ENCODE peak calls at places on chromosomes 4 and X, in eight cellular contexts. P is cardiac muscle cell, C is bronchial epithelial cell, G is cardiac fibroblast, K is foreskin fibroblast, Q is adrenal gland, X is endodermal cell, A is GM06990. V is an unnamed sample.

GRCh38 chr4:71184195-71184781 is 154.5 kb upstream of the SLC4A4 start:
- DNase-seq in X (peak; percentile 68), G (peak; percentile 69), C (peak; percentile 65), K (peak; percentile 58), Q (peak; percentile 33), A (peak; percentile 9), P (peak; percentile 70), V (peak; percentile 42)

GRCh38 chr4:24956763-24957162 is 43.9 kb upstream of the CCDC149 start:
- DNase-seq in X (no peak), A (no peak), P (no peak), Q (no peak), G (no peak), K (no peak), C (no peak), V (no peak)

GRCh38 chrX:19883878-19884277 is 3.5 kb downstream of the SH3KBP1 start:
- DNase-seq in K (no peak), A (peak; percentile 66), Q (no peak), C (peak; percentile 63), G (no peak), X (no peak), P (no peak), V (no peak)

GRCh38 chrX:136627381-136627780 is 20.6 kb upstream of the CD40LG start:
- DNase-seq in C (no peak), K (no peak), P (no peak), Q (no peak), A (no peak), X (no peak), G (no peak), V (no peak)

GRCh38 chrX:108439961-108440696 is 491 bp downstream of the COL4A5 start:
- DNase-seq in K (peak; percentile 48), P (peak; percentile 41), G (peak; percentile 37), X (peak; percentile 70), Q (peak; percentile 15), A (peak; percentile 15), C (no peak), V (no peak)

GRCh38 chrX:43836435-43837184 is 45.6 kb downstream of the MAOB start:
- DNase-seq in X (no peak), P (peak; percentile 40), K (peak; percentile 30), G (peak; percentile 42), Q (no peak), C (peak; percentile 36), A (peak; percentile 2), V (peak; percentile 3)

GRCh38 chr4:131411393-131411792 is 1737.7 kb upstream of the PCDH10 start:
- DNase-seq in X (no peak), K (no peak), G (no peak), P (no peak), C (no peak), A (no peak), Q (no peak), V (no peak)

GRCh38 chr4:119087121-119087520 is 48.5 kb upstream of the MYOZ2 start:
- DNase-seq in Q (no peak), C (peak; percentile 29), P (peak; percentile 34), K (peak; percentile 55), X (no peak), G (peak; percentile 37), A (no peak), V (no peak)

GRCh38 chrX:148499638-148500427 is 584 bp upstream of the AFF2 start:
- DNase-seq in A (peak; percentile 1), K (no peak), P (no peak), G (no peak), X (peak; percentile 53), C (no peak), Q (no peak), V (no peak)

GRCh38 chrX:2320580-2321327 is 180.0 kb downstream of the DHRSX start:
- DNase-seq in Q (peak; percentile 31), K (peak; percentile 92), C (peak; percentile 81), P (peak; percentile 85), G (peak; percentile 46), X (no peak), A (no peak), V (peak; percentile 13)

DNA sequence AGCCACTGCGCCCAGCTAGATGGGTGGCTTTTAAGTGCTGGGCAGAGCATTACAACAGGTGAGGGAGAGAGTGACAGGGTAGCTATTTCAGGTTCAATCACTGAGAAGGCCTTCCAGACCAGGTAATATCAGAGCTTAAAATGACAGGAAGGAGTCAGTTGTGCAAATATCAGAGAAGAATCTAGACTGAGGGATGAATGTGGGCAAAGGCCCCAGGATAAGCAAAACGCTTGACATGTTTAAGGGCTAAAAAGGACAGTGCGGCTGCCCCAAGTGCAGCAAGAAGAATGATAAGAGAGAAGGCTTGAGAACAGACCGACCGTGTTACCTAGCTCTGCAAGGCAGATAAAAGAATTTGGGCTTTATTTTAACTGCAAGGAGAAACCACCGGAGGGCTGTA is 18.6 kb downstream of the AADAT start:
- DNase-seq in P (no peak), Q (no peak), X (no peak), C (no peak), A (no peak), K (no peak), G (no peak), V (no peak)
- TF ChIP-seq CTCF in P (no peak), Q (no peak), X (no peak), C (no peak), A (no peak), K (no peak), G (no peak), V (no peak)

GRCh38 chr4:143399113-143399949 is 62.7 kb downstream of the GAB1 start:
- DNase-seq in X (no peak), A (no peak), P (peak; percentile 38), C (peak; percentile 53), G (peak; percentile 62), K (peak; percentile 55), Q (no peak), V (peak; percentile 49)
- TF ChIP-seq CTCF in X (peak; percentile 87), A (peak; percentile 66), P (peak; percentile 73), C (peak; percentile 64), G (peak; percentile 73), K (peak; percentile 68), Q (peak; percentile 52), V (peak; percentile 90)

GRCh38 chr4:168028970-168029610 is 63.2 kb upstream of the ANXA10 start:
- DNase-seq in Q (no peak), C (peak; percentile 34), K (peak; percentile 14), A (no peak), P (no peak), X (no peak), G (peak; percentile 16), V (peak; percentile 46)

DNA sequence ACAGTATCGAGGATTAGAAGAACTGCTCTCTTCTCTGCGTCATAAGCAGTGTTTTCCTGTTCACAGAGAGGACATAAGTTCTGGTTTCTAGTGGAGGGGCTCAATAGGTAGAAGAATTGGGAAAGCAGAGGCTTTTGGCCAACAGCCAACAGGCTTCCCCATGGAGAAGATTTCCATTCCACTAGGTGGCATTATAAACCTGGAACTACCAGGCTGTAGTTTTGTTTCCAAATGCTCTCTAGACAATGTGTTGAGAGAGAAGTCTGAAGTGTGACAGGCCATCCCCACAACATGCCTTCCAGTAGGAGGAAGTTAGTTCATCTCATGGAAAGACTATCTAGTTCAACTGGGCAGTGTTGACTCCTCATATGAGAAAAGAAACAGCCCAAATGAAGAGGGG is 63.8 kb upstream of the ANXA10 start:
- DNase-seq in A (no peak), P (peak; percentile 24), C (peak; percentile 45), K (no peak), G (peak; percentile 45), Q (no peak), X (no peak), V (peak; percentile 51)
- TF ChIP-seq CTCF in A (no peak), P (peak; percentile 12), C (peak; percentile 34), K (no peak), G (peak; percentile 15), Q (no peak), X (peak; percentile 32), V (peak; percentile 67)

DNA sequence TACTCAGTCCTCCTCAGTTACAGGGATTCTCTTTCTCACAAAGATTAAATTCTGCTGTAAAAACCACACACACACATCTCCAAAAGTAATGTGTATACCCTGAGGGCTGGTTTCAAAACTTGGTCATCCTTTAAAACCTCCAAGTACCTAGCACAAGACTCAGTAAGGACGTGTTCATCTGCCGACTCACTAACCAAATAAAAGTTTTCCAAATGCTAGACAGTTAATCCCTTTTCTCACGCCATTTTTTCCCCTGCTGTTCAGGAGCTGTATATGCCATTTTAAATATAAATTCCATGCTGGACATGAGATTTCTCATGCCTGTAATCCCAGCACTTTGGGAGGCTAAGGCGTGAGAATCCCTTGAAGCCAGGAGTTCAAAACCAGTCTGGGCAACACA is 3.9 kb upstream of the SAT1 start:
- DNase-seq in K (peak; percentile 83), P (no peak), A (no peak), Q (no peak), X (no peak), C (peak; percentile 91), G (peak; percentile 69), V (peak; percentile 94)
- TF ChIP-seq CTCF in K (no peak), P (no peak), A (no peak), Q (no peak), X (no peak), C (no peak), G (peak; percentile 11), V (peak; percentile 61)

DNA sequence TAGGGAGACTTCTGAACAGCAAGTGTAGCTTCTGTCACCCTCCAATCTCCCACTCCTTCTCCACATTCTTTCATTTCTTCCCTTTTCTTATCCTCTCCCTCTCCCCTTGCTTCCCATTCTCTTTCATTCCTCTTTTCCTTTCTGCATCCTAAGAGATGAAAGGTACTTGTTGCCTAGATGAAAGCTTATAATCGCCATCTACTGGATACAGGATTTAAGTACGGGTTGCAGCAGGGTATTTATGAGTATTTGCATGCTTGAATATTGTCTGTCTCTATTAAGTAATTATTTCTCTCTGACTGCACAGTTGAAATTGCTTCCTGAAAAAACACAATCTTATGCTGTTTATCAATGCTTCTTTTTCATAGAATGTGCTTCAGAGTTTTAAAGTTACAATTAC is 174.0 kb upstream of the TENT5D start:
- DNase-seq in C (peak; percentile 5), Q (no peak), G (no peak), P (peak; percentile 2), X (no peak), K (no peak), A (no peak), V (no peak)
- TF ChIP-seq CTCF in C (no peak), Q (no peak), G (no peak), P (no peak), X (peak; percentile 31), K (no peak), A (no peak), V (no peak)

GRCh38 chrX:154460326-154460725 is 2.2 kb downstream of the PLXNA3 start:
- DNase-seq in P (no peak), K (peak; percentile 43), A (no peak), C (no peak), G (no peak), X (no peak), Q (no peak), V (no peak)
- TF ChIP-seq CTCF in P (no peak), K (no peak), A (no peak), C (peak; percentile 18), G (no peak), X (peak; percentile 23), Q (no peak), V (no peak)

GRCh38 chrX:24961809-24962208 is 54.0 kb downstream of the ARX start:
- DNase-seq in Q (no peak), G (no peak), X (no peak), C (no peak), A (no peak), K (no peak), P (no peak), V (no peak)

GRCh38 chrX:24969812-24970211 is 46.0 kb downstream of the ARX start:
- DNase-seq in C (no peak), P (no peak), G (no peak), X (no peak), K (no peak), Q (no peak), A (no peak), V (no peak)

GRCh38 chrX:24965400-24965799 is 50.4 kb downstream of the ARX start:
- DNase-seq in K (no peak), G (no peak), X (no peak), A (no peak), Q (no peak), P (no peak), C (no peak), V (no peak)

GRCh38 chrX:24963823-24964222 is 51.9 kb downstream of the ARX start:
- DNase-seq in P (no peak), X (peak; percentile 60), A (no peak), K (no peak), Q (no peak), C (peak; percentile 52), G (no peak), V (no peak)
- TF ChIP-seq CTCF in P (no peak), X (no peak), A (no peak), K (no peak), Q (no peak), C (no peak), G (no peak), V (no peak)